ENCODE peak calls at places on chromosomes 16 and 17, in nine cellular contexts. T is PC-3, C is Karpas-422, Q is MM.1S, E is OCI-LY7, L is GM23338, I is HCT116, J is PC-9, K is GM23248. Z is an unnamed sample. For H3K9me2, the result is how much of the 10 kb centered on the place peaks cover.

GRCh38 chr17:30812218-30813177 is 12.0 kb downstream of the CRLF3 start:
- DNase-seq in T (peak), C (no peak), Q (no peak), E (no peak), L (no peak), I (no peak), J (no peak), K (peak), Z (no peak)

GRCh38 chr17:75485688-75486087 is 29.3 kb downstream of the TMEM94 start:
- DNase-seq in T (no peak), C (no peak), Q (no peak), E (no peak), L (no peak), I (no peak), J (no peak), K (no peak), Z (no peak)

GRCh38 chr16:25011891-25012499 is 3.2 kb downstream of the ARHGAP17 start:
- DNase-seq in T (peak), C (no peak), Q (no peak), E (no peak), L (no peak), I (no peak), J (no peak), K (peak), Z (peak)

GRCh38 chr17:36936455-36936934 is 780 bp upstream of the LHX1 start:
- DNase-seq in T (no peak), C (no peak), Q (no peak), E (no peak), L (peak), I (no peak), J (peak), K (no peak), Z (no peak)

GRCh38 chr17:10683853-10684252 is 13.5 kb downstream of the SCO1 start:
- DNase-seq in T (peak), C (peak), Q (peak), E (peak), L (peak), I (peak), J (no peak), K (peak), Z (no peak)

GRCh38 chr17:79294459-79295071 is 219.9 kb downstream of the ENGASE start:
- DNase-seq in T (peak), C (peak), Q (peak), E (peak), L (peak), I (no peak), J (no peak), K (peak), Z (peak)

GRCh38 chr17:64066709-64067108 is 46.3 kb upstream of the ICAM2 start:
- DNase-seq in T (no peak), C (no peak), Q (no peak), E (no peak), L (no peak), I (no peak), J (no peak), K (no peak), Z (no peak)

GRCh38 chr17:75124041-75124818 is 7.3 kb downstream of the NT5C start:
- DNase-seq in T (peak), C (no peak), Q (no peak), E (no peak), L (no peak), I (peak), J (peak), K (peak), Z (peak)

GRCh38 chr16:88599092-88599733 is 29.0 kb downstream of the ZC3H18 start:
- DNase-seq in T (no peak), C (no peak), Q (no peak), E (no peak), L (no peak), I (no peak), J (no peak), K (no peak), Z (no peak)

GRCh38 chr17:39939588-39940419 is 12.3 kb downstream of the LRRC3C start:
- DNase-seq in T (peak), C (peak), Q (peak), E (peak), L (peak), I (no peak), J (no peak), K (peak), Z (peak)

GRCh38 chr16:82888616-82889015 is 261.8 kb downstream of the CDH13 start:
- DNase-seq in T (no peak), C (peak), Q (no peak), E (no peak), L (no peak), I (no peak), J (no peak), K (no peak), Z (peak)

GRCh38 chr17:10429416-10430045 is 7.8 kb upstream of the MYH8 start:
- DNase-seq in T (no peak), C (no peak), Q (no peak), E (no peak), L (peak), I (no peak), J (no peak), K (peak), Z (no peak)

GRCh38 chr17:31158741-31159377 is 64.1 kb downstream of the NF1 start:
- DNase-seq in T (no peak), C (no peak), Q (peak), E (no peak), L (no peak), I (no peak), J (no peak), K (peak), Z (no peak)

GRCh38 chr17:66526827-66527226 is 224.4 kb downstream of the PRKCA start:
- DNase-seq in T (no peak), C (no peak), Q (no peak), E (no peak), L (no peak), I (no peak), J (no peak), K (no peak), Z (no peak)

GRCh38 chr16:31727553-31727952 is 146.1 kb upstream of the ZNF267 start:
- DNase-seq in T (no peak), C (no peak), Q (no peak), E (no peak), L (no peak), I (no peak), J (no peak), K (no peak), Z (no peak)

GRCh38 chr17:15651583-15652110 is 32.1 kb upstream of the FBXW10B start:
- DNase-seq in T (peak), C (peak), Q (no peak), E (peak), L (peak), I (peak), J (peak), K (peak), Z (peak)

GRCh38 chr17:20702692-20703091 is 123.2 kb downstream of the CDRT15L2 start:
- DNase-seq in T (peak), C (no peak), Q (no peak), E (no peak), L (no peak), I (no peak), J (no peak), K (no peak), Z (no peak)

GRCh38 chr17:20703781-20704180 is 124.3 kb downstream of the CDRT15L2 start:
- DNase-seq in T (peak), C (no peak), Q (no peak), E (no peak), L (no peak), I (no peak), J (peak), K (no peak), Z (no peak)

DNA sequence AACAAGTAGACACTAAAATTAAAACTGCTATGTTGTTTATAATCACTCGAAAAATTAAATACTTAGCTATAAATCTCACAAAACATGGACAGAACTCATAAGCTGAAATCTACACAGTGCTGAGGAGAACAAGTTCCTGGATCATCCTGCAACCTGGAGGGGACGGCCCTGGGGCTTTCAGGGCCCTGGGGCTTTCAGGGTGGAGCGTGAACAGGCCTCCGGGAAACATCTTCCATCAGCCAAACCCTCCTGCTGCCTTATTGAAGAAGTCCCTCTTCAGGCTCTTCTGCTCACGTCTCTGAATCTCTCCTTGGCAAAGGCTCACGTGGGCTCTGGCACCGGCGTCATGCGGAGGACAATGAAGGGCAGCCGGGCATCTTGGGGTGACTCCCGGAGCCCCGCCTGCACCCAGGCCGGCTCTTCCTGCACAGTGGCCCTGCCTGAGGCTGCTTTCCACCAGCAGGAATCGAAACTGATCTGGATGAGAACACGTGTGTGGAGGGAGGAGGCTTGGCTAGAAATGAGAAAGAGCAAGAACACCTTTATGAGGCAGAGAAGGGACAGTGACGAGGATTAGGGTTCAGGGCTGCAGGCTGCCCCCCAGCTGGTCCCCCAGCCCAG is 127.3 kb downstream of the CDRT15L2 start:
- DNase-seq in T (peak), C (no peak), Q (no peak), E (no peak), L (no peak), I (no peak), J (no peak), K (peak), Z (no peak)
- H3K9me2 ChIP-seq in T (under half), C (under half), Q (under half), E (under half), L (under half), I (under half), J (under half), K (under half), Z (under half)

GRCh38 chr17:45396496-45397205 is 36.0 kb downstream of the ARHGAP27 start:
- DNase-seq in T (no peak), C (no peak), Q (no peak), E (no peak), L (peak), I (no peak), J (no peak), K (no peak), Z (no peak)
- H3K9me2 ChIP-seq in T (under half), C (under half), Q (under half), E (under half), L (under half), I (under half), J (under half), K (under half), Z (under half)

GRCh38 chr16:54633943-54634362 is 296.7 kb upstream of the IRX5 start:
- DNase-seq in T (no peak), C (peak), Q (peak), E (peak), L (peak), I (peak), J (no peak), K (peak), Z (no peak)
- H3K9me2 ChIP-seq in T (under half), C (under half), Q (under half), E (under half), L (under half), I (under half), J (under half), K (under half), Z (under half)

DNA sequence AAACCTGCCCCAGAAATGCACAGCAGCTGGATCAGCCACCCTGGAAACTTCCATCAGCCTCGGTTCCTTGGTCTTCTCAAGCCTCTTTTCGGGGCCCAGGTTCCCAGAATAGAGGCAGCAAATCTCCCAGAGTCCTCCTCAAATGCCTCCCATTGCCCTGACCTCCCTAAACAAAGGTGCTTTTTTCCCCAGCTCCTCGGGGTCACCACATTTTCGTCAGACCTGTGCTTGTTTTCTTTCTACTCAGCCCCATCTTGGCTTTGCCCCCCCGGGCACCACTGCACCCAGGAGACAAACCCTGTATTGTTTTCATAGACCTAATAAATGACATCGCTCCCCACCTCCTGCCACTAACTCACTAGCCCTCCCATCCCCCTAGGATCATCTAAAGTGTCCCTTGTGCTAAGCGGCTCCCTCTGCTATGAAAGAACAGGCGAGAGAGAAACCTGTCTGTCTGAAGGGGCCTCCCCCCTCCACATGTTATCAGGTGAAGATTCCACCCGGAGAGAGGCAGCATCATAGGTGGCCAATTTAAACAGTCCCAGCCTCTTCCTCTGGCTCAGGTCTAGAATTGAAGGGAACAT is 451.1 kb downstream of the SOX9 start:
- DNase-seq in T (no peak), C (no peak), Q (no peak), E (no peak), L (no peak), I (no peak), J (no peak), K (no peak), Z (no peak)
- H3K9me2 ChIP-seq in T (under half), C (under half), Q (under half), E (under half), L (under half), I (under half), J (under half), K (under half), Z (under half)

Z was measured in hepatocyte.